ENCODE peak calls at places on chromosomes 2 and 18, in ten cellular contexts. H is thyroid gland, X is A549, L is uterus, W is ovary, S is vagina, M is heart left ventricle, E is spleen, T is endothelial cell of umbilical vein, V is body of pancreas. N is an unnamed sample.

GRCh38 chr2:74379851-74380789 is at the start of gene DCTN1:
- DNase-seq in H (peak), X (peak), L (peak), W (peak), S (no peak), M (peak), E (no peak), T (peak), V (peak), N (peak)

GRCh38 chr2:9654429-9655100 is 23.8 kb upstream of the YWHAQ start:
- DNase-seq in H (no peak), X (no peak), L (no peak), W (no peak), S (no peak), M (no peak), E (no peak), T (no peak), V (no peak), N (no peak)

GRCh38 chr2:24917086-24917485 is 3.0 kb downstream of the ADCY3 start:
- DNase-seq in H (no peak), X (no peak), L (no peak), W (no peak), S (no peak), M (no peak), E (peak), T (no peak), V (no peak), N (no peak)

GRCh38 chr2:28375236-28375635 is 17.4 kb upstream of the FOSL2 start:
- DNase-seq in H (no peak), X (no peak), L (no peak), W (no peak), S (no peak), M (no peak), E (peak), T (no peak), V (no peak), N (no peak)

GRCh38 chr2:182064024-182064880 is 78.6 kb downstream of the PPP1R1C start:
- DNase-seq in H (no peak), X (no peak), L (peak), W (no peak), S (no peak), M (peak), E (no peak), T (no peak), V (no peak), N (no peak)

GRCh38 chr2:120305296-120305695 is 40.6 kb upstream of the INHBB start:
- DNase-seq in H (peak), X (peak), L (no peak), W (no peak), S (no peak), M (no peak), E (no peak), T (no peak), V (peak), N (no peak)

GRCh38 chr18:50622865-50623393 is 63.0 kb downstream of the MAPK4 start:
- DNase-seq in H (no peak), X (no peak), L (no peak), W (no peak), S (no peak), M (no peak), E (no peak), T (no peak), V (no peak), N (no peak)

GRCh38 chr2:207133493-207133861 is 32.3 kb downstream of the KLF7 start:
- DNase-seq in H (peak), X (no peak), L (no peak), W (peak), S (no peak), M (peak), E (no peak), T (no peak), V (no peak), N (no peak)

GRCh38 chr18:32343634-32344033 is 127.0 kb downstream of the GAREM1 start:
- DNase-seq in H (no peak), X (no peak), L (no peak), W (no peak), S (no peak), M (no peak), E (no peak), T (no peak), V (no peak), N (no peak)

GRCh38 chr2:143205106-143205764 is 76.0 kb downstream of the ARHGAP15 start:
- DNase-seq in H (no peak), X (no peak), L (no peak), W (no peak), S (no peak), M (no peak), E (no peak), T (peak), V (no peak), N (no peak)

GRCh38 chr2:55482186-55482945 is 37.2 kb upstream of the CFAP36 start:
- DNase-seq in H (no peak), X (peak), L (no peak), W (no peak), S (no peak), M (no peak), E (no peak), T (peak), V (no peak), N (peak)

DNA sequence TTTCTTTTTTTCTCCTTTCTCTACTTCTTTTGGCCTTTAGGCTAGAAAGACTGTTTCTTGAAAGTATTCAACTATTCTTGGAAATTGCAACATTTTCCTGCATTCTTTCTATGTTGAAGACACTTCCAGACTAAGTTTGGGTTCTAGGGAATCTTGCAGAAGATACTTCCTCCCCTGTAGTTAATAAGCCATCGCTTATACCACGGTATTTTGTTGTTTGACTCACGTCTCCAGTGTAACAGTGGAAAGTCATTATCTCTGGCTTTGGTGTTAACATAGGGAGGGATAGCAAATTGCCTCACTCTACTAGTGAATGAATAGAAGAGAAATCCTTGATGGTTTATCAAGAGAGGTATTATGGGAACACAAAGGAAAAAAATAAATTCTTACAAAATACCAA is 79.3 kb downstream of the SLC8A1 start:
- DNase-seq in H (no peak), X (no peak), L (no peak), W (no peak), S (no peak), M (no peak), E (no peak), T (no peak), V (no peak), N (no peak)
- H3K27ac ChIP-seq in H (no peak), X (no peak), L (peak), W (no peak), S (no peak), M (peak), E (no peak), T (no peak), V (no peak), N (peak)

GRCh38 chr18:23504720-23505119 is 1.4 kb downstream of the RMC1 start:
- DNase-seq in H (no peak), X (no peak), L (no peak), W (no peak), S (peak), M (no peak), E (no peak), T (no peak), V (no peak), N (no peak)

GRCh38 chr18:23502516-23503037 is 734 bp upstream of the RMC1 start:
- DNase-seq in H (no peak), X (no peak), L (no peak), W (no peak), S (peak), M (no peak), E (no peak), T (no peak), V (no peak), N (no peak)

GRCh38 chr18:23501626-23502025 is 1.7 kb upstream of the RMC1 start:
- DNase-seq in H (no peak), X (no peak), L (no peak), W (no peak), S (no peak), M (no peak), E (no peak), T (no peak), V (no peak), N (no peak)

GRCh38 chr18:23503967-23504352 is 649 bp downstream of the RMC1 start:
- DNase-seq in H (no peak), X (no peak), L (no peak), W (no peak), S (peak), M (no peak), E (no peak), T (no peak), V (no peak), N (no peak)

GRCh38 chr18:23503038-23503966 is at the start of gene RMC1:
- DNase-seq in H (peak), X (peak), L (peak), W (peak), S (peak), M (peak), E (peak), T (peak), V (peak), N (peak)
- TF ChIP-seq POLR2A in H (peak), X (peak), L (peak), W (peak), S (no peak), M (peak), E (peak), T (peak), V (peak), N (peak)

GRCh38 chr2:11467126-11467649 is 1.2 kb upstream of the E2F6 start:
- DNase-seq in H (no peak), X (no peak), L (no peak), W (no peak), S (no peak), M (no peak), E (no peak), T (no peak), V (no peak), N (no peak)
- H3K4me3 ChIP-seq in H (no peak), X (peak), L (no peak), W (no peak), S (no peak), M (no peak), E (no peak), T (no peak), V (no peak), N (no peak)

GRCh38 chr2:37630298-37630697 is 41.1 kb downstream of the CDC42EP3 start:
- DNase-seq in H (no peak), X (no peak), L (no peak), W (no peak), S (no peak), M (no peak), E (no peak), T (no peak), V (no peak), N (no peak)
- H3K27ac ChIP-seq in H (no peak), X (no peak), L (no peak), W (no peak), S (no peak), M (no peak), E (no peak), T (no peak), V (no peak), N (no peak)

GRCh38 chr2:85539361-85540130 is 578 bp downstream of the MAT2A start:
- DNase-seq in H (peak), X (peak), L (peak), W (peak), S (peak), M (peak), E (peak), T (peak), V (peak), N (peak)
- TF ChIP-seq POLR2A in H (no peak), X (no peak), L (no peak), W (no peak), S (no peak), M (no peak), E (no peak), T (no peak), V (no peak), N (peak)

GRCh38 chr2:11421863-11422490 is 44.0 kb downstream of the E2F6 start:
- DNase-seq in H (no peak), X (no peak), L (no peak), W (no peak), S (no peak), M (no peak), E (no peak), T (no peak), V (no peak), N (no peak)
- H3K4me3 ChIP-seq in H (no peak), X (no peak), L (no peak), W (no peak), S (no peak), M (no peak), E (no peak), T (no peak), V (no peak), N (no peak)